ENCODE peak calls at places on chromosomes 13 and 19, in seven cellular contexts. One of them, this sample, is unnamed.

GRCh38 chr19:17719730-17720486 is 628 bp downstream of the MAP1S start:
- DNase-seq in HepG2: no peak
- DNase-seq in K562: peak; percentile 67
- DNase-seq in GM12878: no peak
- DNase-seq in SK-N-SH: peak; percentile 79
- DNase-seq in H1: no peak
- DNase-seq in HCT116: no peak
- DNase-seq in this sample: no peak

GRCh38 chr13:110396913-110397379 is 89.9 kb downstream of the COL4A2 start:
- DNase-seq in K562: no peak
- DNase-seq in GM12878: no peak
- DNase-seq in HCT116: no peak
- DNase-seq in H1: no peak
- DNase-seq in SK-N-SH: no peak
- DNase-seq in HepG2: no peak
- DNase-seq in this sample: no peak

GRCh38 chr19:14118165-14119051 is 846 bp upstream of the PRKACA start:
- DNase-seq in HCT116: no peak
- DNase-seq in K562: no peak
- DNase-seq in HepG2: peak; percentile 71
- DNase-seq in SK-N-SH: peak; percentile 42
- DNase-seq in GM12878: no peak
- DNase-seq in H1: no peak
- DNase-seq in this sample: no peak

GRCh38 chr19:33705090-33705847 is 83.5 kb downstream of the CHST8 start:
- DNase-seq in SK-N-SH: no peak
- DNase-seq in H1: no peak
- DNase-seq in HCT116: no peak
- DNase-seq in GM12878: no peak
- DNase-seq in K562: no peak
- DNase-seq in HepG2: no peak
- DNase-seq in this sample: no peak

GRCh38 chr13:48896312-48896711 is 79.4 kb upstream of the FNDC3A start:
- DNase-seq in HCT116: no peak
- DNase-seq in H1: no peak
- DNase-seq in GM12878: no peak
- DNase-seq in SK-N-SH: no peak
- DNase-seq in K562: no peak
- DNase-seq in HepG2: no peak
- DNase-seq in this sample: no peak

GRCh38 chr13:60756306-60756705 is 359.3 kb downstream of the TDRD3 start:
- DNase-seq in HCT116: no peak
- DNase-seq in HepG2: no peak
- DNase-seq in SK-N-SH: no peak
- DNase-seq in H1: no peak
- DNase-seq in GM12878: no peak
- DNase-seq in K562: no peak
- DNase-seq in this sample: no peak

GRCh38 chr19:42472402-42473147 is 29.8 kb upstream of the CXCL17 start:
- DNase-seq in GM12878: no peak
- DNase-seq in HepG2: no peak
- DNase-seq in K562: no peak
- DNase-seq in H1: no peak
- DNase-seq in SK-N-SH: no peak
- DNase-seq in HCT116: no peak
- DNase-seq in this sample: no peak

GRCh38 chr13:75405976-75406703 is 75.8 kb downstream of the TBC1D4 start:
- DNase-seq in SK-N-SH: no peak
- DNase-seq in HCT116: no peak
- DNase-seq in H1: no peak
- DNase-seq in K562: no peak
- DNase-seq in HepG2: no peak
- DNase-seq in GM12878: no peak
- DNase-seq in this sample: no peak

GRCh38 chr13:30340367-30341184 is 33.2 kb upstream of the KATNAL1 start:
- DNase-seq in HepG2: no peak
- DNase-seq in GM12878: no peak
- DNase-seq in HCT116: peak; percentile 16
- DNase-seq in H1: no peak
- DNase-seq in SK-N-SH: peak; percentile 29
- DNase-seq in K562: peak; percentile 68
- DNase-seq in this sample: no peak

GRCh38 chr19:1275260-1275975 is at the start of gene FAM174C:
- DNase-seq in H1: no peak
- DNase-seq in K562: peak; percentile 86
- DNase-seq in SK-N-SH: peak; percentile 97
- DNase-seq in HCT116: peak; percentile 93
- DNase-seq in HepG2: peak; percentile 91
- DNase-seq in GM12878: peak; percentile 87
- DNase-seq in this sample: peak; percentile 97

DNA sequence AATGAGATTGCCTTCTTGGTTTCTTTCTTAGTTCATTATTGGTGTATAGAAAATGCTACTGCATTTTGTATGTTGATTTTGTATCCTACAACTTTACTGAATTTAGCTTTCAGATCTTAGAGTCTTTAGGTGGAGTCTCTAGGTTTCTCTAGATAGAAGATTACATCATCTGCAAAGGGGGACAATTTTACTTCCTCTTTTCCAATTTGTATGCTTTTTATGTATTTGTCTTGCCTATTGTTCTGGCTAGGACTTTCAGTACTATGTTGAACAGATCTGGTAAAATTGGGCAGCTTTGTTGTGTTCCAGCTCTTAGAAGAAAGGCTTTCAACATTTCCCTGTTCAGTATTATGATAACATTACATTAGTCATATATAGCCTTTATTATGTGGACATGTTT is 101.0 kb upstream of the SPRY2 start:
- DNase-seq in SK-N-SH: no peak
- DNase-seq in HCT116: no peak
- DNase-seq in GM12878: no peak
- DNase-seq in K562: no peak
- DNase-seq in HepG2: no peak
- DNase-seq in H1: no peak
- DNase-seq in this sample: no peak
- TF ChIP-seq YY1 in SK-N-SH: no peak
- TF ChIP-seq YY1 in HCT116: no peak
- TF ChIP-seq YY1 in GM12878: no peak
- TF ChIP-seq YY1 in K562: no peak
- TF ChIP-seq YY1 in HepG2: no peak
- TF ChIP-seq YY1 in H1: no peak
- TF ChIP-seq YY1 in this sample: no peak

DNA sequence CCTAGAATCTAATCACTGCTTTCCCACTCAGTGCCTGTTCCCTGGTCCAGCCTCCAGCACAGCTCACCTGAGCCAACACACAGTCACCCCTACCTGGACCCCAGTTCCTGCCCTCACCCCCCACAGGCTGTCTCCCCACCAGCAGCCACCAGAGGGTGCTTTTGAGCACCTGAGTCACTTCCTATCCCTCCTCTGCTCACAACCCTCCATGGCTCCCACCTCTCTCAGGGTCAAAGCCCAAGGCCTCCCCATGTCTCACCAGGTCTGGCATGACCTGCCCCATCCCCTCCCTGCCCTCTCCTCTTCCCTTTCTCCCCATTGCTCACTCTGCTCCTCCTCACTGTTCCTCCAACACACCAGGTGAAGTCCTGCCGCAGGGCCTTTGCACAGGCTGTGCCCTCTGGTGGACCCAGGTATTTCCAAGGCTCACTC is 7.1 kb upstream of the DPP9 start:
- DNase-seq in SK-N-SH: peak; percentile 66
- DNase-seq in K562: peak; percentile 64
- DNase-seq in HCT116: peak; percentile 13
- DNase-seq in GM12878: no peak
- DNase-seq in H1: no peak
- DNase-seq in HepG2: no peak
- DNase-seq in this sample: no peak
- TF ChIP-seq YY1 in SK-N-SH: no peak
- TF ChIP-seq YY1 in K562: no peak
- TF ChIP-seq YY1 in HCT116: no peak
- TF ChIP-seq YY1 in GM12878: no peak
- TF ChIP-seq YY1 in H1: no peak
- TF ChIP-seq YY1 in HepG2: no peak
- TF ChIP-seq YY1 in this sample: no peak

GRCh38 chr13:90867336-90867683 is 480.2 kb upstream of the MIR17HG start:
- DNase-seq in K562: peak; percentile 58
- DNase-seq in SK-N-SH: peak; percentile 37
- DNase-seq in GM12878: peak; percentile 24
- DNase-seq in H1: peak; percentile 39
- DNase-seq in HepG2: peak; percentile 75
- DNase-seq in HCT116: peak; percentile 33
- DNase-seq in this sample: peak; percentile 56

GRCh38 chr13:90869580-90869979 is 477.9 kb upstream of the MIR17HG start:
- DNase-seq in SK-N-SH: no peak
- DNase-seq in HCT116: no peak
- DNase-seq in GM12878: no peak
- DNase-seq in K562: no peak
- DNase-seq in HepG2: no peak
- DNase-seq in H1: no peak
- DNase-seq in this sample: no peak

GRCh38 chr13:90872491-90873025 is 474.9 kb upstream of the MIR17HG start:
- DNase-seq in K562: no peak
- DNase-seq in GM12878: no peak
- DNase-seq in H1: no peak
- DNase-seq in SK-N-SH: no peak
- DNase-seq in HCT116: no peak
- DNase-seq in HepG2: no peak
- DNase-seq in this sample: peak; percentile 15

GRCh38 chr13:90868321-90868920 is 479.1 kb upstream of the MIR17HG start:
- DNase-seq in K562: peak; percentile 57
- DNase-seq in SK-N-SH: no peak
- DNase-seq in HepG2: peak; percentile 3
- DNase-seq in H1: no peak
- DNase-seq in HCT116: peak; percentile 8
- DNase-seq in GM12878: no peak
- DNase-seq in this sample: no peak
- TF ChIP-seq YY1 in K562: no peak
- TF ChIP-seq YY1 in SK-N-SH: no peak
- TF ChIP-seq YY1 in HepG2: no peak
- TF ChIP-seq YY1 in H1: no peak
- TF ChIP-seq YY1 in HCT116: no peak
- TF ChIP-seq YY1 in GM12878: no peak
- TF ChIP-seq YY1 in this sample: no peak

GRCh38 chr13:113836917-113837553 is 26.8 kb downstream of the GAS6 start:
- DNase-seq in HCT116: peak; percentile 33
- DNase-seq in K562: no peak
- DNase-seq in HepG2: no peak
- DNase-seq in H1: no peak
- DNase-seq in GM12878: no peak
- DNase-seq in SK-N-SH: peak; percentile 61
- DNase-seq in this sample: no peak
- TF ChIP-seq YY1 in HCT116: no peak
- TF ChIP-seq YY1 in K562: no peak
- TF ChIP-seq YY1 in HepG2: no peak
- TF ChIP-seq YY1 in H1: no peak
- TF ChIP-seq YY1 in GM12878: no peak
- TF ChIP-seq YY1 in SK-N-SH: no peak
- TF ChIP-seq YY1 in this sample: no peak

This sample was measured in NT2/D1.